ENCODE peak calls at places on chromosomes 6 and 20, in four cellular contexts. A is H1, F is GM12878, U is K562. N is an unnamed sample.

GRCh38 chr20:38075161-38075998 is 41.8 kb downstream of the RPRD1B start:
- DNase-seq in A (no peak), F (no peak), U (no peak), N (no peak)

GRCh38 chr6:161694995-161695394 is 421.1 kb upstream of the AGPAT4 start:
- DNase-seq in A (no peak), F (no peak), U (peak), N (peak)

GRCh38 chr6:7697820-7698623 is 27.9 kb upstream of the BMP6 start:
- DNase-seq in A (no peak), F (no peak), U (no peak), N (no peak)

GRCh38 chr6:167109661-167110060 is 13.2 kb upstream of the CCR6 start:
- DNase-seq in A (no peak), F (no peak), U (no peak), N (no peak)

GRCh38 chr6:106546322-106547052 is 82.8 kb downstream of the RTN4IP1 start:
- DNase-seq in A (no peak), F (no peak), U (no peak), N (peak)

GRCh38 chr6:164322533-164322932 is 908.0 kb downstream of the QKI start:
- DNase-seq in A (no peak), F (no peak), U (no peak), N (no peak)

GRCh38 chr6:11196511-11197174 is 35.8 kb downstream of the NEDD9 start:
- DNase-seq in A (no peak), F (no peak), U (no peak), N (no peak)

GRCh38 chr20:43398676-43399324 is 58.9 kb upstream of the SRSF6 start:
- DNase-seq in A (no peak), F (no peak), U (no peak), N (no peak)

GRCh38 chr6:119614138-119614537 is 264.6 kb upstream of the MAN1A1 start:
- DNase-seq in A (no peak), F (no peak), U (no peak), N (no peak)

DNA sequence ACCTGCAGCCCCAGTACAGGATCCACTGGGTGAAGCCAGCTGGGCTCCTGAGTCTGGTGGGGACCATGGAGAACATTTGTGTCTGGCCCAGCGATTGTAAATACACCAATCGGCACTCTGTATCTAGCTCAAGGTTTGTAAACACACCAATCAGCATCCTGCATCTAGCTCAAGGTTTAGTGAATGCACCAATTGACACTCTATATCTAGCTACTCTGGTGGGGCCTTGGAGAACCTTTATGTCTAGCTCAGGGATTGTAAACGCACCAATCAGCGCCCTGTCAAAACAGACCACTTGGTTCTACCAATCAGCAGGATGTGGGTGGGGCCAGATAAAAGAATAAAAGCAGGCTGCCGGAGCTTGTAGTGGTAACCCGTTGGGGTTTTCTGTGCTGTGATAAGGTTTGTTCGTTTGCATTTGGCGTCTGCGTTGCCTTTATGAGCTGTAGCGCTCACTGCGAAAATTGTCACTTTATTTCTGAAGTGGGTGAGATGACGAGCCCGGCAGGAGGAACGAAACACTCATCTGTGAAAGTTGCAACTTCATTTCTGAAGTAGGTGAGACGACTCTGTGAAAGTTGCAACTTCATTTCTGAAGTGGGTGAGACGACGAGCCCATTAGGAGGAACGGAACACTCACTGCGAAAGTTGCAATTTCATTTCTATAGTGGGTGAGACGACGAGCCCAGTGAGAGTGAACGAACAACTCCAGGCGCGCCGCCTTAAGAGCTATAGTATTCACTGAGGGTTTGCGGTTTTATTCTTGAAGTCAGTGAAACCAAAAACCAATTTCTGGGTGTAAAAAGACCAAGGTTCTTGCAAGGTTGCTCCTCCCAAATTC is 31.1 kb downstream of the SERPINB6 start:
- DNase-seq in A (no peak), F (peak), U (no peak), N (no peak)
- TF ChIP-seq EGR1 in A (no peak), F (peak), U (no peak), N (no peak)

DNA sequence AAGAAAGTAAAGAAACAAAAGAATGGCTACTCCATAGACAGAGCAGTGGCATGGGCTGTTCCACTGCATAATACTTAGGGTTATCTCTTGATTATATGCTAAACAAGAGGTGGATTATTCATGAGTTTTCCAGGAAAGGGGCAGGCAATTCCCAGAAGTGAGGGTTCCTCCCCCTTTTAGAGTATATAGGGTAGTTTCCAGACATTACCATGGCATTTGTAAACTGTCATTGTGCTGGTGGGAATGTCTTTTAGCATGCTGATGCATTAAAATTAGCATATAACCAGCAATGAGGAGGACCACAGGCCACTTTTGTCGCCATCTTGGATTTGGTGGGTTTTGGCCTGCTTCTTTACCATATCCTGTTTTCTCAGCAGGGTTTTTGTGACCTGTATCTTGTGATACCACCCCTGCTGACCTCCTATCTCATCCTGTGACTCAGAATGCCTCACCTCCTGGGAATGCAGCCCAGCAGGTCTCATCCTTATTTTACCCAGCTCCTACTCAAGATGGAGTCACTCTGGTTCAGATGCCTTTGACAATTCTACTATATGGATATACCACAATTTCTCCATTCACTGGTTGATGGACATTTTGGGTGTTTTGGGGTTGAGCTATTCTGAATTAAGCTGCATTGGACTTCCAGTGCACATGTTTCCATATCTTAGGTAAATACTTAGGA is 280.6 kb downstream of the FARS2 start:
- DNase-seq in A (peak), F (no peak), U (no peak), N (peak)
- TF ChIP-seq JUND in A (peak), F (no peak), U (peak), N (peak)

DNA sequence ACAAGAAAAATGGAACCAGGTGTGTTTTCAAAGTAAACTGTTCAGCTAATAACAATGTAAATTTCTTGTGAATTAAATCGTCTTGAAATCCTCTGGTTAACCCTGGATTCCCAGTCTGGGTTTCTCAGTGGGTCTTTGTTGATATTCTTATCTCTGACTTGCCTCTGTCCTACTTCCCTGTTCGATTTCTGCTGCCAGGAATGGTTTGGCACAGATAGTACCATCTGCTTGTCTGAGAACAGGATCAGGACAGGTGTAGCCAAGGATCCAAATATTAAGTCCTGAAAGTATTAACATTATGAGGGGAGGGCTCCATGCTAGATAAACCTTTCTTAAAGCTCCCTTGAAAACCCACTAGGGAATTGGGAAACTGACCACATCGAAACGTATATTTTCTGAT is 30.1 kb downstream of the ARFGEF2 start:
- DNase-seq in A (no peak), F (no peak), U (no peak), N (no peak)
- H2AFZ ChIP-seq in A (no peak), F (no peak), U (no peak), N (no peak)

GRCh38 chr6:28803337-28803709 is 120.5 kb downstream of the TRIM27 start:
- DNase-seq in A (no peak), F (no peak), U (no peak), N (no peak)
- TF ChIP-seq EGR1 in A (no peak), F (no peak), U (no peak), N (no peak)

DNA sequence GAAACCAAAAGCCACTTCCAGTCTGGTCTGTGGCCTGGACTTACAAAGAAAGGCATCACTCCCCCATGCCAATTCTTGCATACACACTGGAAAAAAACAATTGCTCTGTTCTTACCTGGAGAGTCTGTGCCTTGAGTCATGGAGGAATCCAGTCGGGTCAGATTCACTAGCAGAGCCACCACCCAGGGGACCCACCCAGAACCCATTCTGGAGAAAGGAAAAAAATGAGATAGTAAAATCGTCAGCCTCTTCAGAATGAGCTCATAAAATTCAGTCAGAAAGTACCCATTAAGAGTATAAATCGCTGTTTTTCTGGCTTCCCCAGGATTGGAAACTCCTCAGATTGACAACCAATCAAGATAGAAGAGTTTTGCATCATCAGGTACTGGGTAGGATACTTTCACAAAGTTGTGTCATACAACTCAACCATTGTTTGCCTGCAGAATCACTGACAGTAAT is at the start of gene HLA-DOB:
- DNase-seq in A (no peak), F (no peak), U (no peak), N (peak)
- TF ChIP-seq JUND in A (no peak), F (no peak), U (no peak), N (no peak)

N was measured in HCT116.